ENCODE peak calls at places on chromosomes 16 and 17, in seven cellular contexts. One of them, this sample, is unnamed. For H3K9me3, the result is how much of the 10 kb centered on the place peaks cover.

GRCh38 chr16:50828164-50828702 is 86.3 kb downstream of the CYLD start:
- DNase-seq in stomach: no peak
- DNase-seq in left ventricle myocardium inferior: no peak
- DNase-seq in CD8-positive, alpha-beta T cell: no peak
- DNase-seq in left lung: no peak
- DNase-seq in ascending aorta: no peak
- DNase-seq in A549: no peak
- DNase-seq in this sample: no peak

GRCh38 chr17:29238133-29238850 is 8.4 kb upstream of the CRYBA1 start:
- DNase-seq in stomach: no peak
- DNase-seq in left ventricle myocardium inferior: no peak
- DNase-seq in CD8-positive, alpha-beta T cell: no peak
- DNase-seq in left lung: no peak
- DNase-seq in ascending aorta: no peak
- DNase-seq in A549: no peak
- DNase-seq in this sample: no peak

GRCh38 chr16:18931756-18932155 is 5.5 kb upstream of the SMG1 start:
- DNase-seq in stomach: no peak
- DNase-seq in left ventricle myocardium inferior: peak
- DNase-seq in CD8-positive, alpha-beta T cell: no peak
- DNase-seq in left lung: no peak
- DNase-seq in ascending aorta: no peak
- DNase-seq in A549: no peak
- DNase-seq in this sample: no peak

GRCh38 chr17:10821062-10821461 is 16.8 kb downstream of the PIRT start:
- DNase-seq in stomach: no peak
- DNase-seq in left ventricle myocardium inferior: no peak
- DNase-seq in CD8-positive, alpha-beta T cell: no peak
- DNase-seq in left lung: no peak
- DNase-seq in ascending aorta: no peak
- DNase-seq in A549: no peak
- DNase-seq in this sample: no peak

GRCh38 chr16:24075929-24076716 is 180.0 kb upstream of the CACNG3 start:
- DNase-seq in stomach: no peak
- DNase-seq in left ventricle myocardium inferior: no peak
- DNase-seq in CD8-positive, alpha-beta T cell: no peak
- DNase-seq in left lung: no peak
- DNase-seq in ascending aorta: no peak
- DNase-seq in A549: no peak
- DNase-seq in this sample: no peak

GRCh38 chr16:85761866-85762265 is 11.0 kb upstream of the C16orf74 start:
- DNase-seq in stomach: no peak
- DNase-seq in left ventricle myocardium inferior: no peak
- DNase-seq in CD8-positive, alpha-beta T cell: no peak
- DNase-seq in left lung: no peak
- DNase-seq in ascending aorta: no peak
- DNase-seq in A549: no peak
- DNase-seq in this sample: no peak

GRCh38 chr17:45228985-45229517 is 7.4 kb downstream of the FMNL1 start:
- DNase-seq in stomach: peak
- DNase-seq in left ventricle myocardium inferior: peak
- DNase-seq in CD8-positive, alpha-beta T cell: peak
- DNase-seq in left lung: peak
- DNase-seq in ascending aorta: peak
- DNase-seq in A549: peak
- DNase-seq in this sample: peak

GRCh38 chr17:35566955-35567354 is 6.3 kb upstream of the SLFN14 start:
- DNase-seq in stomach: no peak
- DNase-seq in left ventricle myocardium inferior: no peak
- DNase-seq in CD8-positive, alpha-beta T cell: no peak
- DNase-seq in left lung: no peak
- DNase-seq in ascending aorta: no peak
- DNase-seq in A549: no peak
- DNase-seq in this sample: no peak

GRCh38 chr17:32007463-32008298 is 498 bp downstream of the LRRC37B start:
- DNase-seq in stomach: no peak
- DNase-seq in left ventricle myocardium inferior: no peak
- DNase-seq in CD8-positive, alpha-beta T cell: peak
- DNase-seq in left lung: no peak
- DNase-seq in ascending aorta: no peak
- DNase-seq in A549: peak
- DNase-seq in this sample: no peak

GRCh38 chr16:57091990-57092785 is at the start of gene CPNE2:
- DNase-seq in stomach: peak
- DNase-seq in left ventricle myocardium inferior: peak
- DNase-seq in CD8-positive, alpha-beta T cell: no peak
- DNase-seq in left lung: peak
- DNase-seq in ascending aorta: peak
- DNase-seq in A549: peak
- DNase-seq in this sample: no peak

GRCh38 chr16:83200005-83200779 is 573.4 kb downstream of the CDH13 start:
- DNase-seq in stomach: no peak
- DNase-seq in left ventricle myocardium inferior: no peak
- DNase-seq in CD8-positive, alpha-beta T cell: no peak
- DNase-seq in left lung: no peak
- DNase-seq in ascending aorta: no peak
- DNase-seq in A549: peak
- DNase-seq in this sample: no peak

GRCh38 chr16:50458694-50459271 is 89.4 kb upstream of the NKD1 start:
- DNase-seq in stomach: no peak
- DNase-seq in left ventricle myocardium inferior: no peak
- DNase-seq in CD8-positive, alpha-beta T cell: no peak
- DNase-seq in left lung: no peak
- DNase-seq in ascending aorta: no peak
- DNase-seq in A549: no peak
- DNase-seq in this sample: peak

GRCh38 chr17:43958953-43959352 is 5.2 kb upstream of the PYY start:
- DNase-seq in stomach: no peak
- DNase-seq in left ventricle myocardium inferior: no peak
- DNase-seq in CD8-positive, alpha-beta T cell: no peak
- DNase-seq in left lung: no peak
- DNase-seq in ascending aorta: no peak
- DNase-seq in A549: no peak
- DNase-seq in this sample: no peak

GRCh38 chr16:709651-710499 is 4.3 kb upstream of the FBXL16 start:
- DNase-seq in stomach: no peak
- DNase-seq in left ventricle myocardium inferior: no peak
- DNase-seq in CD8-positive, alpha-beta T cell: no peak
- DNase-seq in left lung: no peak
- DNase-seq in ascending aorta: no peak
- DNase-seq in A549: peak
- DNase-seq in this sample: no peak

GRCh38 chr17:41393294-41393693 is 4.1 kb downstream of the KRT31 start:
- DNase-seq in stomach: no peak
- DNase-seq in left ventricle myocardium inferior: no peak
- DNase-seq in CD8-positive, alpha-beta T cell: no peak
- DNase-seq in left lung: no peak
- DNase-seq in ascending aorta: no peak
- DNase-seq in A549: no peak
- DNase-seq in this sample: no peak

GRCh38 chr17:6506679-6507231 is 49.6 kb downstream of the PITPNM3 start:
- DNase-seq in stomach: peak
- DNase-seq in left ventricle myocardium inferior: no peak
- DNase-seq in CD8-positive, alpha-beta T cell: no peak
- DNase-seq in left lung: peak
- DNase-seq in ascending aorta: no peak
- DNase-seq in A549: peak
- DNase-seq in this sample: no peak

GRCh38 chr17:142876-143784 is 5.8 kb downstream of the SCGB1C2 start:
- DNase-seq in stomach: no peak
- DNase-seq in left ventricle myocardium inferior: no peak
- DNase-seq in CD8-positive, alpha-beta T cell: no peak
- DNase-seq in left lung: no peak
- DNase-seq in ascending aorta: peak
- DNase-seq in A549: no peak
- DNase-seq in this sample: no peak

GRCh38 chr17:82878545-82878944 is 38.7 kb upstream of the ZNF750 start:
- DNase-seq in stomach: no peak
- DNase-seq in left ventricle myocardium inferior: peak
- DNase-seq in CD8-positive, alpha-beta T cell: no peak
- DNase-seq in left lung: no peak
- DNase-seq in ascending aorta: no peak
- DNase-seq in A549: no peak
- DNase-seq in this sample: no peak

GRCh38 chr17:80277751-80278671 is 17.4 kb downstream of the RNF213 start:
- DNase-seq in stomach: no peak
- DNase-seq in left ventricle myocardium inferior: no peak
- DNase-seq in CD8-positive, alpha-beta T cell: no peak
- DNase-seq in left lung: peak
- DNase-seq in ascending aorta: no peak
- DNase-seq in A549: no peak
- DNase-seq in this sample: no peak

GRCh38 chr16:10266809-10267208 is 84.6 kb upstream of the GRIN2A start:
- DNase-seq in stomach: no peak
- DNase-seq in left ventricle myocardium inferior: no peak
- DNase-seq in CD8-positive, alpha-beta T cell: no peak
- DNase-seq in left lung: no peak
- DNase-seq in ascending aorta: no peak
- DNase-seq in A549: no peak
- DNase-seq in this sample: no peak

GRCh38 chr16:88015806-88016140 is 64.5 kb downstream of the BANP start:
- DNase-seq in stomach: no peak
- DNase-seq in left ventricle myocardium inferior: no peak
- DNase-seq in CD8-positive, alpha-beta T cell: no peak
- DNase-seq in left lung: no peak
- DNase-seq in ascending aorta: no peak
- DNase-seq in A549: no peak
- DNase-seq in this sample: no peak

GRCh38 chr17:42153919-42154491 is 784 bp downstream of the RAB5C start:
- DNase-seq in stomach: no peak
- DNase-seq in left ventricle myocardium inferior: no peak
- DNase-seq in CD8-positive, alpha-beta T cell: no peak
- DNase-seq in left lung: no peak
- DNase-seq in ascending aorta: no peak
- DNase-seq in A549: no peak
- DNase-seq in this sample: no peak

GRCh38 chr16:65375651-65376050 is 253.8 kb upstream of the CDH11 start:
- DNase-seq in stomach: no peak
- DNase-seq in left ventricle myocardium inferior: no peak
- DNase-seq in CD8-positive, alpha-beta T cell: no peak
- DNase-seq in left lung: no peak
- DNase-seq in ascending aorta: no peak
- DNase-seq in A549: no peak
- DNase-seq in this sample: no peak

GRCh38 chr17:42928714-42929496 is 28.3 kb downstream of the G6PC1 start:
- DNase-seq in stomach: peak
- DNase-seq in left ventricle myocardium inferior: no peak
- DNase-seq in CD8-positive, alpha-beta T cell: no peak
- DNase-seq in left lung: no peak
- DNase-seq in ascending aorta: peak
- DNase-seq in A549: peak
- DNase-seq in this sample: no peak

GRCh38 chr17:67488161-67488560 is 111.1 kb downstream of the PITPNC1 start:
- DNase-seq in stomach: no peak
- DNase-seq in left ventricle myocardium inferior: peak
- DNase-seq in CD8-positive, alpha-beta T cell: no peak
- DNase-seq in left lung: no peak
- DNase-seq in ascending aorta: no peak
- DNase-seq in A549: no peak
- DNase-seq in this sample: peak

GRCh38 chr16:68563631-68564366 is 24.7 kb downstream of the ZFP90 start:
- DNase-seq in stomach: no peak
- DNase-seq in left ventricle myocardium inferior: no peak
- DNase-seq in CD8-positive, alpha-beta T cell: no peak
- DNase-seq in left lung: no peak
- DNase-seq in ascending aorta: no peak
- DNase-seq in A549: peak
- DNase-seq in this sample: no peak
- H3K9me3 ChIP-seq in stomach: half or more
- H3K9me3 ChIP-seq in left ventricle myocardium inferior: half or more
- H3K9me3 ChIP-seq in CD8-positive, alpha-beta T cell: half or more
- H3K9me3 ChIP-seq in left lung: half or more
- H3K9me3 ChIP-seq in ascending aorta: half or more
- H3K9me3 ChIP-seq in A549: half or more
- H3K9me3 ChIP-seq in this sample: half or more

DNA sequence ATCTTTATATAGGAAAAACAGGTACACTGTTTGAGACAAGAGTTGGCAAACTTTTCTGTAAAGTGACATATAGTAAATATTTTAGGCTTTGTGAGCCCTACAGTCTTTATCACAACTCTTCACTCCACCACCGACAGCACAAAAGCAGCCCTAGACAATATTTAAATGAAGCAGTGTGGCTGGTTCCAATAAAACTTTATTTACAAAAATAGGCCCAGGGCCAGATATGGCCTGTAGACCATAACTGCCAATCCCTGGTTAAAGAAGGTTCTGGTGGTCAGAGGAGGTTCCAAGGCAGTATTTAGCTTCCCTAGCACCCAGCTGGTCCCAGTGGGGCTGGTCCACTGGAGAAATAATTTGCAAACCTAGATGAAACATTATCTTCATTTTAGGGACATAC is 3.6 kb downstream of the FAM117A start:
- DNase-seq in stomach: no peak
- DNase-seq in left ventricle myocardium inferior: no peak
- DNase-seq in CD8-positive, alpha-beta T cell: no peak
- DNase-seq in left lung: no peak
- DNase-seq in ascending aorta: no peak
- DNase-seq in A549: no peak
- DNase-seq in this sample: no peak
- H3K27ac ChIP-seq in stomach: no peak
- H3K27ac ChIP-seq in left ventricle myocardium inferior: no peak
- H3K27ac ChIP-seq in CD8-positive, alpha-beta T cell: no peak
- H3K27ac ChIP-seq in left lung: no peak
- H3K27ac ChIP-seq in ascending aorta: no peak
- H3K27ac ChIP-seq in A549: no peak
- H3K27ac ChIP-seq in this sample: no peak

GRCh38 chr16:59047114-59047513 is 313.0 kb upstream of the GOT2 start:
- DNase-seq in stomach: no peak
- DNase-seq in left ventricle myocardium inferior: no peak
- DNase-seq in CD8-positive, alpha-beta T cell: no peak
- DNase-seq in left lung: no peak
- DNase-seq in ascending aorta: no peak
- DNase-seq in A549: peak
- DNase-seq in this sample: no peak
- TF ChIP-seq CTCF in stomach: no peak
- TF ChIP-seq CTCF in left ventricle myocardium inferior: no peak
- TF ChIP-seq CTCF in CD8-positive, alpha-beta T cell: no peak
- TF ChIP-seq CTCF in left lung: peak
- TF ChIP-seq CTCF in ascending aorta: no peak
- TF ChIP-seq CTCF in A549: no peak
- TF ChIP-seq CTCF in this sample: no peak

DNA sequence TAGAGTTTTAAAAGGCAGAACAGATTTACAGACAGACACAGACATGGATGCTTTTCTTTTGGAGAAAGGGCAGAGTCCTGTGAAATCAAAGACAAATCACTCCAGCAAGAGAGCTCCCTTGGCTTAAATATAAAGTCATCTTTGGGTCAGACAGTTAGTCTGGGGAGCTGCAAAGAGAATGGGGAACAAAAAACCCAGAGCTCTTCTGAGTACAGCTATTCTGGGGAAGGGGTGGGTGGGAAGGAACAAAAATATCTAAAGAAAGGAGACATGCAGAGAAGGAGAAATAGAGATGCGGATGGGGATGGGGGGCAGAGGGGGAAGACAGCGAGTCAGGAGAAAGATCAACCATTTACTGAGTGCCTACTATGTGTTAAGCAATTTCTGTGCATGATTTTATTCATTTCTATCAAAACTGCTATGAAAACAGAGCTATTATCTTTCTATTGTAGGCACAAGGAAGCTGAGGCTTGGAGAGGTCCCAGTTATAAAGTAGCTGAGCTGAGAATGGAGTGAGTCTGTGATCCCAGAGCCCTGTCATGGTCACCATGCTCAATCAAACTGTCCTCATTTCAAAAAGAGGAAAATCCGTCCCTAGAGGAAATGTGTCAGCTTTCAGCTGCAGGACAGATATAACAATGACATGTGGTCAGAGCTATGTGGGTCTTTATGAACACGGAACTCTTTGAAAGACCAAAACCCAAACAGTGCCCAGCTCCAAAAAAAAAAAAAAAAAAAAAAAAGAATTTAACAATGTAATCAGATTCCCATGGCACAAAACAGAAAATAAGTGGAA is 266.3 kb downstream of the XYLT1 start:
- DNase-seq in stomach: no peak
- DNase-seq in left ventricle myocardium inferior: no peak
- DNase-seq in CD8-positive, alpha-beta T cell: no peak
- DNase-seq in left lung: no peak
- DNase-seq in ascending aorta: no peak
- DNase-seq in A549: no peak
- DNase-seq in this sample: no peak
- H3K9me3 ChIP-seq in stomach: under half
- H3K9me3 ChIP-seq in left ventricle myocardium inferior: under half
- H3K9me3 ChIP-seq in CD8-positive, alpha-beta T cell: under half
- H3K9me3 ChIP-seq in left lung: under half
- H3K9me3 ChIP-seq in ascending aorta: under half
- H3K9me3 ChIP-seq in A549: under half
- H3K9me3 ChIP-seq in this sample: under half

This sample was measured in suprapubic skin.